ENCODE peak calls at places on chromosomes 2 and 18, in five cellular contexts. I is AG09309, W is cardiac muscle cell, H is RWPE1, L is GM13977. Q is an unnamed sample.

GRCh38 chr2:96236882-96237281 is 28.3 kb upstream of the STARD7 start:
- DNase-seq in H (no peak), I (no peak), L (no peak), W (no peak), Q (no peak)

GRCh38 chr2:200609027-200609614 is 23.3 kb downstream of the AOX1 start:
- DNase-seq in I (no peak), H (peak; percentile 88), L (no peak), W (no peak), Q (no peak)

GRCh38 chr2:120809151-120809550 is 73.5 kb downstream of the GLI2 start:
- DNase-seq in W (no peak), I (no peak), L (no peak), H (no peak), Q (no peak)

GRCh38 chr2:96209011-96209728 is 543 bp upstream of the STARD7 start:
- DNase-seq in L (no peak), W (no peak), I (no peak), H (no peak), Q (no peak)

GRCh38 chr2:16243411-16243996 is 303.2 kb downstream of the MYCN start:
- DNase-seq in W (no peak), I (no peak), H (no peak), L (no peak), Q (no peak)

GRCh38 chr2:36615214-36615613 is 17.2 kb upstream of the FEZ2 start:
- DNase-seq in H (peak; percentile 30), W (no peak), I (no peak), L (no peak), Q (no peak)

GRCh38 chr2:133887676-133888040 is 319.4 kb upstream of the NCKAP5 start:
- DNase-seq in W (no peak), L (no peak), H (no peak), I (no peak), Q (no peak)

GRCh38 chr2:96088340-96089335 is 27.7 kb downstream of the ADRA2B start:
- DNase-seq in W (no peak), I (no peak), L (no peak), H (no peak), Q (no peak)

GRCh38 chr2:112690853-112691390 is 29.9 kb upstream of the NT5DC4 start:
- DNase-seq in W (peak; percentile 47), H (peak; percentile 60), L (peak; percentile 61), I (no peak), Q (peak; percentile 66)

GRCh38 chr2:54895735-54896134 is 154.5 kb downstream of the RTN4 start:
- DNase-seq in W (no peak), H (no peak), L (no peak), I (peak; percentile 46), Q (no peak)

GRCh38 chr2:30709516-30709915 is 97.7 kb downstream of the CAPN13 start:
- DNase-seq in I (no peak), H (no peak), L (no peak), W (no peak), Q (no peak)

GRCh38 chr18:59517446-59518171 is 158.5 kb upstream of the LMAN1 start:
- DNase-seq in I (no peak), W (peak; percentile 75), L (no peak), H (peak; percentile 3), Q (no peak)

GRCh38 chr2:156151351-156151750 is 181.2 kb downstream of the NR4A2 start:
- DNase-seq in W (no peak), I (no peak), H (no peak), L (no peak), Q (no peak)

GRCh38 chr2:181613241-181613640 is 43.7 kb downstream of the CERKL start:
- DNase-seq in L (no peak), I (no peak), W (no peak), H (no peak), Q (no peak)

GRCh38 chr18:71443726-71444480 is 1100.2 kb downstream of the CBLN2 start:
- DNase-seq in L (no peak), W (no peak), H (no peak), I (no peak), Q (no peak)

GRCh38 chr2:134460583-134460998 is 206.7 kb downstream of the MGAT5 start:
- DNase-seq in H (peak; percentile 67), L (peak; percentile 78), I (no peak), W (peak; percentile 81), Q (peak; percentile 76)

GRCh38 chr18:24762417-24762816 is 302.0 kb downstream of the HRH4 start:
- DNase-seq in I (no peak), L (no peak), W (no peak), H (no peak), Q (no peak)

GRCh38 chr2:23566236-23567142 is 181.5 kb downstream of the KLHL29 start:
- DNase-seq in I (no peak), W (peak; percentile 19), H (peak; percentile 49), L (peak; percentile 64), Q (peak; percentile 45)

GRCh38 chr2:234986866-234987720 is 35.3 kb downstream of the SH3BP4 start:
- DNase-seq in W (no peak), L (no peak), I (no peak), H (no peak), Q (no peak)

GRCh38 chr2:37414470-37414949 is 70.1 kb downstream of the QPCT start:
- DNase-seq in L (peak; percentile 75), H (peak; percentile 63), I (peak; percentile 54), W (peak; percentile 67), Q (peak; percentile 70)

GRCh38 chr2:3634631-3635091 is 23.3 kb upstream of the ALLC start:
- DNase-seq in I (no peak), H (no peak), L (no peak), W (no peak), Q (no peak)

GRCh38 chr2:6864938-6865345 is 765 bp downstream of the CMPK2 start:
- DNase-seq in W (no peak), I (no peak), H (no peak), L (no peak), Q (no peak)

GRCh38 chr2:50335433-50335832 is 696.5 kb downstream of the NRXN1 start:
- DNase-seq in L (no peak), W (no peak), H (no peak), I (no peak), Q (no peak)

GRCh38 chr2:14749869-14750268 is 117.4 kb downstream of the LRATD1 start:
- DNase-seq in L (no peak), H (no peak), W (no peak), I (no peak), Q (no peak)

GRCh38 chr18:61199131-61199903 is 133.9 kb upstream of the CDH20 start:
- DNase-seq in W (no peak), I (no peak), H (no peak), L (no peak), Q (no peak)

GRCh38 chr2:15965564-15966019 is 25.2 kb downstream of the MYCN start:
- DNase-seq in I (no peak), L (no peak), W (no peak), H (no peak), Q (no peak)

GRCh38 chr2:144834363-144834762 is 314.4 kb upstream of the ZEB2 start:
- DNase-seq in H (no peak), I (no peak), W (no peak), L (no peak), Q (no peak)

GRCh38 chr2:38167968-38168350 is 92.0 kb upstream of the CYP1B1 start:
- DNase-seq in W (no peak), L (no peak), I (no peak), H (no peak), Q (no peak)

GRCh38 chr2:64015386-64015785 is 3.8 kb downstream of the VPS54 start:
- DNase-seq in W (no peak), H (no peak), L (no peak), I (no peak), Q (no peak)

GRCh38 chr2:40178171-40178778 is 273.6 kb downstream of the SLC8A1 start:
- DNase-seq in W (no peak), H (no peak), I (no peak), L (peak; percentile 5), Q (no peak)
- TF ChIP-seq CTCF in W (no peak), H (no peak), I (no peak), L (no peak), Q (no peak)

GRCh38 chr2:165803123-165803760 is 9.2 kb upstream of the GALNT3 start:
- DNase-seq in L (no peak), I (no peak), H (no peak), W (no peak), Q (no peak)

GRCh38 chr2:165810418-165810817 is 16.4 kb upstream of the GALNT3 start:
- DNase-seq in H (no peak), W (no peak), L (no peak), I (no peak), Q (no peak)

GRCh38 chr2:165801176-165801575 is 7.1 kb upstream of the GALNT3 start:
- DNase-seq in L (no peak), H (no peak), W (no peak), I (no peak), Q (no peak)

GRCh38 chr2:165804719-165805118 is 10.7 kb upstream of the GALNT3 start:
- DNase-seq in H (peak; percentile 19), I (no peak), L (no peak), W (no peak), Q (no peak)
- TF ChIP-seq CTCF in H (no peak), I (no peak), L (no peak), W (no peak), Q (no peak)

DNA sequence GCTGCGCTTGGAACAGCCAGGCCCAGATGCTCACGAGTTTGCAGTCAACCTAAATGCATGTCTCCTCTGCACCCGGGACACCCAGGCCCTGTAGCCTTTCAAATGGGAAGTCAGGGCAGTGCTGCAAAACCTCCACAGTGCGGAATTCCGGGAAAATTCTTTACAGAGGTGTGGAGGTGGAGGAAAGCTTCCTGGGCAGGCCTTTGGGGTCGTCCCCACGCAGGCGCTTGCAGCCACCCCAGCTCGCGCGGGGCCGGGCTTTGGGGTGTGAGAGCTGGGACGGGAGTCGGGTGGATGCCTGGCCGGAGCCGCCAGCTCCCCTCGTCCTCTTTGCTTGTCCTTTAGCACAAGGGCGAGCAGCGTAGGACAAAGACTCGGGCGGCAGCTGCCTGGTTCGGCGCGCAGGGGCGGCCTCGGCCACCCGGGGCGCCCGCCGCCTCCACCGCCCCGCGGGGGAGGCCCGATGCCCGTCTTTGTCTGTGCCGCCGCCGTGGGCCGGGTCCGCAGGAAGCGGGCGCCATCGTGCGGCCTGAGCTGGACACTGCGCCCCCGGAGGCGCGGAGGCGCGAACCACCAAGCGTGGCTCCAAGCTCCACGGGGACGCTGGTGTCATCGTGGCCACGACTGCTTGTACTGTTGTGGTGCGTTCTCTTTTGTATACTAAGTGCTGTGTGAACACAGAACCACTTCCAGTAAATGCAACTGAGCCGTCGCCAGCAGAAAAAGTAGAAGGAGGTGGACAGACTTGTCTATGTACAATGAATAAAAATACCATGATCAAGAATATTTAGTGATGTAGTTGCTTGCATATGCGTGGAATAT is 28.2 kb upstream of the BCL11A start:
- DNase-seq in W (peak; percentile 80), H (peak; percentile 73), L (peak; percentile 91), I (no peak), Q (peak; percentile 89)
- TF ChIP-seq CTCF in W (peak; percentile 86), H (peak; percentile 97), L (peak; percentile 99), I (peak; percentile 81), Q (peak; percentile 99)

DNA sequence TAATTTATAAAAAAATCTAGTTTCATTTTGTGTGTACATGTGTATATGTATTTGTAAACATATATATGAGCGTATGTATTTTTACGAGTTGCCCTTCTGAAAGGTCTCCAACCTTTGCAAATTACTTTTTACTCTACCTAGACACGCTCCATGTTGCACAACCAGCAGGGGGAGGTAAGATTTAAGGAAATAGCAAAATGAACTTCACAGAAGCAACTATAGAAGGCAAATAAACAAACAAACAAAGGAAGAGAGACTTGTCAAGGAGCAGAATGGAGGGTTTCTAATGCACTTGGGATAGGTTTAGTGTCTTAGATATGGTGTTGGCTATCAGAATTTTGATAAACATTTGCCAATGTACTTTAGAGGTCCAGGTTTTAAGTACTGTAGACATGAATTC is 820.5 kb upstream of the POU3F3 start:
- DNase-seq in W (peak; percentile 47), H (peak; percentile 3), I (no peak), L (no peak), Q (no peak)
- TF ChIP-seq CTCF in W (no peak), H (peak; percentile 22), I (no peak), L (peak; percentile 48), Q (peak; percentile 19)